ENCODE peak calls at places on chromosomes 12 and 14, in five cellular contexts. One of them, this sample, is unnamed.

GRCh38 chr14:65993996-65994395 is 492.2 kb upstream of the CCDC196 start:
- DNase-seq in PC-9: no peak
- DNase-seq in lower lobe of right lung: no peak
- DNase-seq in H9: no peak
- DNase-seq in Caco-2: no peak
- DNase-seq in this sample: peak; percentile 57

GRCh38 chr12:92496790-92497189 is 206.0 kb upstream of the PLEKHG7 start:
- DNase-seq in PC-9: no peak
- DNase-seq in lower lobe of right lung: no peak
- DNase-seq in H9: no peak
- DNase-seq in Caco-2: no peak
- DNase-seq in this sample: no peak

GRCh38 chr12:65534105-65534841 is 255.8 kb downstream of the MSRB3 start:
- DNase-seq in PC-9: no peak
- DNase-seq in lower lobe of right lung: no peak
- DNase-seq in H9: no peak
- DNase-seq in Caco-2: peak; percentile 61
- DNase-seq in this sample: no peak

GRCh38 chr12:111424793-111425251 is 19.1 kb downstream of the SH2B3 start:
- DNase-seq in PC-9: no peak
- DNase-seq in lower lobe of right lung: no peak
- DNase-seq in H9: peak; percentile 81
- DNase-seq in Caco-2: no peak
- DNase-seq in this sample: no peak

GRCh38 chr12:97142737-97143450 is 235.8 kb downstream of the NEDD1 start:
- DNase-seq in PC-9: no peak
- DNase-seq in lower lobe of right lung: no peak
- DNase-seq in H9: no peak
- DNase-seq in Caco-2: no peak
- DNase-seq in this sample: no peak

GRCh38 chr12:54126696-54127537 is 61.9 kb downstream of the SMUG1 start:
- DNase-seq in PC-9: no peak
- DNase-seq in lower lobe of right lung: peak; percentile 60
- DNase-seq in H9: peak; percentile 67
- DNase-seq in Caco-2: no peak
- DNase-seq in this sample: no peak

GRCh38 chr14:101780887-101781239 is 19.4 kb downstream of the PPP2R5C start:
- DNase-seq in PC-9: no peak
- DNase-seq in lower lobe of right lung: no peak
- DNase-seq in H9: peak; percentile 65
- DNase-seq in Caco-2: no peak
- DNase-seq in this sample: no peak

GRCh38 chr14:105287249-105288102 is 13.3 kb downstream of the BRF1 start:
- DNase-seq in PC-9: no peak
- DNase-seq in lower lobe of right lung: no peak
- DNase-seq in H9: no peak
- DNase-seq in Caco-2: no peak
- DNase-seq in this sample: no peak

GRCh38 chr12:107761502-107761904 is 566 bp upstream of the PRDM4 start:
- DNase-seq in PC-9: no peak
- DNase-seq in lower lobe of right lung: no peak
- DNase-seq in H9: peak; percentile 57
- DNase-seq in Caco-2: no peak
- DNase-seq in this sample: no peak

GRCh38 chr12:120323772-120324171 is 3.8 kb downstream of the PLA2G1B start:
- DNase-seq in PC-9: no peak
- DNase-seq in lower lobe of right lung: no peak
- DNase-seq in H9: no peak
- DNase-seq in Caco-2: no peak
- DNase-seq in this sample: no peak

GRCh38 chr12:56229819-56230448 is at the start of gene SLC39A5:
- DNase-seq in PC-9: no peak
- DNase-seq in lower lobe of right lung: no peak
- DNase-seq in H9: no peak
- DNase-seq in Caco-2: peak; percentile 65
- DNase-seq in this sample: no peak

GRCh38 chr12:51009038-51009437 is 17.1 kb downstream of the SLC11A2 start:
- DNase-seq in PC-9: no peak
- DNase-seq in lower lobe of right lung: peak; percentile 85
- DNase-seq in H9: no peak
- DNase-seq in Caco-2: no peak
- DNase-seq in this sample: no peak

GRCh38 chr12:15435597-15435996 is 113.3 kb downstream of the PTPRO start:
- DNase-seq in PC-9: no peak
- DNase-seq in lower lobe of right lung: no peak
- DNase-seq in H9: no peak
- DNase-seq in Caco-2: no peak
- DNase-seq in this sample: no peak

GRCh38 chr12:4763549-4763948 is 43.3 kb downstream of the GALNT8 start:
- DNase-seq in PC-9: no peak
- DNase-seq in lower lobe of right lung: no peak
- DNase-seq in H9: peak; percentile 99
- DNase-seq in Caco-2: no peak
- DNase-seq in this sample: no peak

GRCh38 chr14:61602733-61603077 is 92.6 kb upstream of the HIF1A start:
- DNase-seq in PC-9: no peak
- DNase-seq in lower lobe of right lung: no peak
- DNase-seq in H9: no peak
- DNase-seq in Caco-2: no peak
- DNase-seq in this sample: peak; percentile 96

GRCh38 chr14:79605863-79606262 is 605.4 kb downstream of the DIO2 start:
- DNase-seq in PC-9: no peak
- DNase-seq in lower lobe of right lung: no peak
- DNase-seq in H9: no peak
- DNase-seq in Caco-2: no peak
- DNase-seq in this sample: no peak

GRCh38 chr14:95156765-95157194 is 549 bp downstream of the DICER1 start:
- DNase-seq in PC-9: peak; percentile 3
- DNase-seq in lower lobe of right lung: peak; percentile 74
- DNase-seq in H9: peak; percentile 30
- DNase-seq in Caco-2: peak; percentile 48
- DNase-seq in this sample: peak; percentile 41

GRCh38 chr14:31567651-31568050 is 6.4 kb downstream of the NUBPL start:
- DNase-seq in PC-9: no peak
- DNase-seq in lower lobe of right lung: no peak
- DNase-seq in H9: no peak
- DNase-seq in Caco-2: no peak
- DNase-seq in this sample: no peak

GRCh38 chr12:109089683-109090082 is 3.6 kb downstream of the ALKBH2 start:
- DNase-seq in PC-9: no peak
- DNase-seq in lower lobe of right lung: no peak
- DNase-seq in H9: peak; percentile 12
- DNase-seq in Caco-2: no peak
- DNase-seq in this sample: no peak

GRCh38 chr12:114692558-114693531 is 8.9 kb upstream of the TBX3 start:
- DNase-seq in PC-9: no peak
- DNase-seq in lower lobe of right lung: no peak
- DNase-seq in H9: peak; percentile 58
- DNase-seq in Caco-2: no peak
- DNase-seq in this sample: no peak

GRCh38 chr12:14442221-14442881 is 76.9 kb downstream of the ATF7IP start:
- DNase-seq in PC-9: no peak
- DNase-seq in lower lobe of right lung: no peak
- DNase-seq in H9: no peak
- DNase-seq in Caco-2: no peak
- DNase-seq in this sample: no peak

GRCh38 chr14:50943943-50944646 is at the start of gene PYGL:
- DNase-seq in PC-9: peak; percentile 85
- DNase-seq in lower lobe of right lung: peak; percentile 89
- DNase-seq in H9: peak; percentile 81
- DNase-seq in Caco-2: peak; percentile 79
- DNase-seq in this sample: peak; percentile 90

GRCh38 chr12:113305281-113305856 is 29.5 kb downstream of the SLC8B1 start:
- DNase-seq in PC-9: no peak
- DNase-seq in lower lobe of right lung: no peak
- DNase-seq in H9: no peak
- DNase-seq in Caco-2: no peak
- DNase-seq in this sample: no peak

GRCh38 chr14:24332094-24332983 is 2.5 kb downstream of the ADCY4 start:
- DNase-seq in PC-9: peak; percentile 53
- DNase-seq in lower lobe of right lung: peak; percentile 79
- DNase-seq in H9: peak; percentile 90
- DNase-seq in Caco-2: peak; percentile 76
- DNase-seq in this sample: peak; percentile 21

GRCh38 chr12:6294533-6295186 is 15.8 kb upstream of the PLEKHG6 start:
- DNase-seq in PC-9: no peak
- DNase-seq in lower lobe of right lung: no peak
- DNase-seq in H9: no peak
- DNase-seq in Caco-2: no peak
- DNase-seq in this sample: no peak

GRCh38 chr12:25590021-25590721 is 37.1 kb upstream of the LMNTD1 start:
- DNase-seq in PC-9: no peak
- DNase-seq in lower lobe of right lung: no peak
- DNase-seq in H9: no peak
- DNase-seq in Caco-2: no peak
- DNase-seq in this sample: no peak

GRCh38 chr14:104101086-104101621 is 15.7 kb downstream of the ASPG start:
- DNase-seq in PC-9: no peak
- DNase-seq in lower lobe of right lung: peak; percentile 67
- DNase-seq in H9: no peak
- DNase-seq in Caco-2: peak; percentile 26
- DNase-seq in this sample: no peak

GRCh38 chr14:104096751-104097700 is 11.5 kb downstream of the ASPG start:
- DNase-seq in PC-9: no peak
- DNase-seq in lower lobe of right lung: peak; percentile 28
- DNase-seq in H9: peak; percentile 59
- DNase-seq in Caco-2: no peak
- DNase-seq in this sample: no peak

GRCh38 chr14:104098272-104099095 is 13.0 kb downstream of the ASPG start:
- DNase-seq in PC-9: no peak
- DNase-seq in lower lobe of right lung: peak; percentile 32
- DNase-seq in H9: no peak
- DNase-seq in Caco-2: no peak
- DNase-seq in this sample: no peak

GRCh38 chr14:104100171-104101085 is 14.9 kb downstream of the ASPG start:
- DNase-seq in PC-9: no peak
- DNase-seq in lower lobe of right lung: peak; percentile 46
- DNase-seq in H9: no peak
- DNase-seq in Caco-2: no peak
- DNase-seq in this sample: no peak

DNA sequence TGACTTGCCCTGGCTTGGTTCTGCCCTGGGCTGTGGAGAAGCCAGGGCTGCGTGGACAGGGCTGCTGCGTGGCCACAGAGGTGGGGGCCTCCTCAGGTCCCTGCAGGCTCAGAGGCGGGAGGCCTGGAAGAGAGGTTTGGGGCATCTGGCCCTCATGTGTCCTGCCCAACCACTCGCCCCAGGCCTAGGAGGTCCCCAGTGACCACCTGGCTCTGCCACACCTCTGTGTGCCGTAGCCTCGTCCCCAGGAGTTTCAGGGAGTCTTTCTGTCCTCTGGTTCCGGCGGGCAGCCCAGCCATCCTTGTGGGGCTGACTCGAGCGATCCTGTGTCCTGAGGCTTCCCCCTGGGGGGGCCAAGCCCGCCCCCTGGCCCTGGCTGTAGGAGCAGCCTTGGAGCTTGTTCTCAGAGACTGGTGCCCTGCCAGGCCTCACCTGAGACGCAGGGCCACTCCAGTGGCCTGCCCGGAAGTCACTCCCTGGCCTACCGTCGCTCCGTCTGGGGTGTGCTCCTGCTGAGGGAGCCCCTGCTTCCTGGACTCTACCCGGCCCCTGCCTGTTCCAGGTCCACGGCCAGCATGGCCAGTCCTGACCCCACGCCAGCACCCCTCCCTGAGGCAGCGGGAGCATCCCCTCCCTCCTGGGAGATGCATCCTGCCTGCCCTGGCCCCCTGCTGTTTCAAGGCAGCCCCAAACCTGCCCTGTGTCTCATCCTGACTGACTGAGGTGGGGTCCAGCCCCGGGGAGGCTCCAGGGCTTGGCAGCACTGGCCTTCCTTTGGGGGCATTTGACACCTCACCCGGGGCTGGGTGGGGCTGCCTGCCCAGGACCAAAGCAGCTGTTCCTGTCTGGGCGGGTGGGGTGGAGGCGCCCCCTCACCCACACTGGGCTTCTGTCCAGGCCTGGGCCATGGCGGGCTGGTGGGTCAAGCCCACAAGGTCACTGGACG is 13.9 kb downstream of the ASPG start:
- DNase-seq in PC-9: no peak
- DNase-seq in lower lobe of right lung: peak; percentile 45
- DNase-seq in H9: no peak
- DNase-seq in Caco-2: no peak
- DNase-seq in this sample: no peak
- H3K4me1 ChIP-seq in PC-9: peaks cover 11% of the 10 kb centered on the region
- H3K4me1 ChIP-seq in lower lobe of right lung: peaks cover 18% of the 10 kb centered on the region
- H3K4me1 ChIP-seq in H9: no peaks in the 10 kb centered on the region
- H3K4me1 ChIP-seq in Caco-2: no peaks in the 10 kb centered on the region
- H3K4me1 ChIP-seq in this sample: no peaks in the 10 kb centered on the region

DNA sequence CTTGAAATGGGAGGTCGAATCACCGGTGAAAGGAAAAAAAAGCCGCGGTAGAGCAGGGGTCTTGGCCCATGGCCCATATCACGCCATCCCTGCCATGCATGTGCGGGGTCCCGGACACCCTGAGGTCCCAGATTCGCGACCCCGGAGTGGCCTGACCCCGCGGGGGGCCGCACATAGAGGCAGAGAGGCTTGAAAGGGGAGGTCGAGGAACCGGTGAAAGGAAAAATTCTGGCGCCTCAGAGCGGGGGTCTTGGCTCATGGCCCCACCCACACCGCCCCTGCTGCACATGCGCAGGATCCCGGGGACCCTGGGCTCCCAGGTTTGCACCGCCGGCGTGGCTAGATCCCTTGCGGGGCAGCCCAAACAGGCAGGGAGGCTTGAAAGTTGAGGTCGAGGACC is 319.8 kb downstream of the ALG10 start:
- DNase-seq in PC-9: no peak
- DNase-seq in lower lobe of right lung: no peak
- DNase-seq in H9: no peak
- DNase-seq in Caco-2: no peak
- DNase-seq in this sample: no peak
- H3K9me3 ChIP-seq in PC-9: no peaks in the 10 kb centered on the region
- H3K9me3 ChIP-seq in lower lobe of right lung: peaks cover 4% of the 10 kb centered on the region
- H3K9me3 ChIP-seq in H9: peaks cover 30% of the 10 kb centered on the region
- H3K9me3 ChIP-seq in Caco-2: no peaks in the 10 kb centered on the region
- H3K9me3 ChIP-seq in this sample: no peaks in the 10 kb centered on the region

GRCh38 chr14:34766611-34767010 is 52.2 kb upstream of the CFL2 start:
- DNase-seq in PC-9: no peak
- DNase-seq in lower lobe of right lung: no peak
- DNase-seq in H9: no peak
- DNase-seq in Caco-2: no peak
- DNase-seq in this sample: no peak

GRCh38 chr14:34775922-34776321 is 61.5 kb upstream of the CFL2 start:
- DNase-seq in PC-9: no peak
- DNase-seq in lower lobe of right lung: no peak
- DNase-seq in H9: no peak
- DNase-seq in Caco-2: no peak
- DNase-seq in this sample: no peak

GRCh38 chr14:34766060-34766459 is 51.7 kb upstream of the CFL2 start:
- DNase-seq in PC-9: no peak
- DNase-seq in lower lobe of right lung: no peak
- DNase-seq in H9: no peak
- DNase-seq in Caco-2: no peak
- DNase-seq in this sample: no peak

GRCh38 chr14:34775342-34775741 is 60.9 kb upstream of the CFL2 start:
- DNase-seq in PC-9: no peak
- DNase-seq in lower lobe of right lung: no peak
- DNase-seq in H9: no peak
- DNase-seq in Caco-2: no peak
- DNase-seq in this sample: no peak

GRCh38 chr14:34770901-34771300 is 56.5 kb upstream of the CFL2 start:
- DNase-seq in PC-9: no peak
- DNase-seq in lower lobe of right lung: no peak
- DNase-seq in H9: no peak
- DNase-seq in Caco-2: no peak
- DNase-seq in this sample: no peak
- H3K4me1 ChIP-seq in PC-9: no peaks in the 10 kb centered on the region
- H3K4me1 ChIP-seq in lower lobe of right lung: no peaks in the 10 kb centered on the region
- H3K4me1 ChIP-seq in H9: no peaks in the 10 kb centered on the region
- H3K4me1 ChIP-seq in Caco-2: peaks cover 23% of the 10 kb centered on the region
- H3K4me1 ChIP-seq in this sample: peaks cover 2% of the 10 kb centered on the region

GRCh38 chr14:89198544-89199329 is 218.3 kb downstream of the FOXN3 start:
- DNase-seq in PC-9: no peak
- DNase-seq in lower lobe of right lung: no peak
- DNase-seq in H9: no peak
- DNase-seq in Caco-2: no peak
- DNase-seq in this sample: no peak
- H3K9me3 ChIP-seq in PC-9: no peaks in the 10 kb centered on the region
- H3K9me3 ChIP-seq in lower lobe of right lung: no peaks in the 10 kb centered on the region
- H3K9me3 ChIP-seq in H9: no peaks in the 10 kb centered on the region
- H3K9me3 ChIP-seq in Caco-2: no peaks in the 10 kb centered on the region
- H3K9me3 ChIP-seq in this sample: no peaks in the 10 kb centered on the region

This sample was measured in HAP-1.